ENCODE peak calls at places on chromosomes 2 and 18, in five cellular contexts. One of them, this sample, is unnamed.
A peak's percentile ranks its signal among the peaks of the same experiment; 100 is the strongest.

GRCh38 chr2:151334082-151334815 is 23.1 kb upstream of the TNFAIP6 start:
- DNase-seq in uterus: no peak
- DNase-seq in kidney epithelial cell: peak; percentile 39
- DNase-seq in tibial artery: no peak
- DNase-seq in glutamatergic neuron: no peak
- DNase-seq in this sample: no peak

GRCh38 chr2:151614159-151614558 is 120.1 kb downstream of the NEB start:
- DNase-seq in uterus: no peak
- DNase-seq in kidney epithelial cell: no peak
- DNase-seq in tibial artery: no peak
- DNase-seq in glutamatergic neuron: no peak
- DNase-seq in this sample: no peak

GRCh38 chr2:107091163-107091864 is 205.3 kb upstream of the ST6GAL2 start:
- DNase-seq in uterus: no peak
- DNase-seq in kidney epithelial cell: peak; percentile 12
- DNase-seq in tibial artery: no peak
- DNase-seq in glutamatergic neuron: no peak
- DNase-seq in this sample: no peak

GRCh38 chr2:23092831-23093230 is 292.1 kb upstream of the KLHL29 start:
- DNase-seq in uterus: no peak
- DNase-seq in kidney epithelial cell: peak; percentile 2
- DNase-seq in tibial artery: no peak
- DNase-seq in glutamatergic neuron: no peak
- DNase-seq in this sample: peak; percentile 5

GRCh38 chr18:181711-182110 is 23.4 kb downstream of the USP14 start:
- DNase-seq in uterus: no peak
- DNase-seq in kidney epithelial cell: no peak
- DNase-seq in tibial artery: no peak
- DNase-seq in glutamatergic neuron: no peak
- DNase-seq in this sample: no peak

GRCh38 chr2:225598922-225599321 is 199.4 kb downstream of the NYAP2 start:
- DNase-seq in uterus: no peak
- DNase-seq in kidney epithelial cell: no peak
- DNase-seq in tibial artery: no peak
- DNase-seq in glutamatergic neuron: no peak
- DNase-seq in this sample: no peak

GRCh38 chr2:226847511-226847910 is 11.7 kb downstream of the RHBDD1 start:
- DNase-seq in uterus: no peak
- DNase-seq in kidney epithelial cell: no peak
- DNase-seq in tibial artery: no peak
- DNase-seq in glutamatergic neuron: no peak
- DNase-seq in this sample: no peak

GRCh38 chr2:182372661-182373060 is 54.2 kb downstream of the PDE1A start:
- DNase-seq in uterus: peak; percentile 41
- DNase-seq in kidney epithelial cell: peak; percentile 86
- DNase-seq in tibial artery: no peak
- DNase-seq in glutamatergic neuron: no peak
- DNase-seq in this sample: no peak

GRCh38 chr18:34322365-34323289 is 97.9 kb upstream of the NOL4 start:
- DNase-seq in uterus: no peak
- DNase-seq in kidney epithelial cell: peak; percentile 14
- DNase-seq in tibial artery: no peak
- DNase-seq in glutamatergic neuron: peak; percentile 78
- DNase-seq in this sample: peak; percentile 19
- TF ChIP-seq CTCF in uterus: no peak
- TF ChIP-seq CTCF in kidney epithelial cell: peak; percentile 88
- TF ChIP-seq CTCF in tibial artery: peak; percentile 24
- TF ChIP-seq CTCF in glutamatergic neuron: peak; percentile 68
- TF ChIP-seq CTCF in this sample: peak; percentile 83

GRCh38 chr2:176830362-176830761 is 382.2 kb upstream of the HNRNPA3 start:
- DNase-seq in uterus: no peak
- DNase-seq in kidney epithelial cell: no peak
- DNase-seq in tibial artery: no peak
- DNase-seq in glutamatergic neuron: no peak
- DNase-seq in this sample: no peak
- TF ChIP-seq CTCF in uterus: no peak
- TF ChIP-seq CTCF in kidney epithelial cell: peak; percentile 38
- TF ChIP-seq CTCF in tibial artery: no peak
- TF ChIP-seq CTCF in glutamatergic neuron: no peak
- TF ChIP-seq CTCF in this sample: peak; percentile 14

GRCh38 chr2:83596592-83597339 is 862.3 kb downstream of the SUCLG1 start:
- DNase-seq in uterus: no peak
- DNase-seq in kidney epithelial cell: no peak
- DNase-seq in tibial artery: no peak
- DNase-seq in glutamatergic neuron: no peak
- DNase-seq in this sample: no peak

GRCh38 chr2:83594261-83594660 is 864.8 kb downstream of the SUCLG1 start:
- DNase-seq in uterus: no peak
- DNase-seq in kidney epithelial cell: no peak
- DNase-seq in tibial artery: no peak
- DNase-seq in glutamatergic neuron: no peak
- DNase-seq in this sample: no peak

GRCh38 chr2:83594841-83595720 is 864.0 kb downstream of the SUCLG1 start:
- DNase-seq in uterus: no peak
- DNase-seq in kidney epithelial cell: no peak
- DNase-seq in tibial artery: no peak
- DNase-seq in glutamatergic neuron: no peak
- DNase-seq in this sample: no peak
- TF ChIP-seq CTCF in uterus: no peak
- TF ChIP-seq CTCF in kidney epithelial cell: no peak
- TF ChIP-seq CTCF in tibial artery: no peak
- TF ChIP-seq CTCF in glutamatergic neuron: no peak
- TF ChIP-seq CTCF in this sample: no peak

GRCh38 chr2:42084231-42084671 is 36.4 kb downstream of the PKDCC start:
- DNase-seq in uterus: peak; percentile 54
- DNase-seq in kidney epithelial cell: no peak
- DNase-seq in tibial artery: peak; percentile 68
- DNase-seq in glutamatergic neuron: no peak
- DNase-seq in this sample: no peak

GRCh38 chr2:42087857-42088195 is 40.0 kb downstream of the PKDCC start:
- DNase-seq in uterus: no peak
- DNase-seq in kidney epithelial cell: no peak
- DNase-seq in tibial artery: no peak
- DNase-seq in glutamatergic neuron: no peak
- DNase-seq in this sample: no peak

GRCh38 chr2:42087137-42087856 is 39.5 kb downstream of the PKDCC start:
- DNase-seq in uterus: no peak
- DNase-seq in kidney epithelial cell: no peak
- DNase-seq in tibial artery: no peak
- DNase-seq in glutamatergic neuron: no peak
- DNase-seq in this sample: no peak

GRCh38 chr2:42085706-42086487 is 38.1 kb downstream of the PKDCC start:
- DNase-seq in uterus: no peak
- DNase-seq in kidney epithelial cell: no peak
- DNase-seq in tibial artery: no peak
- DNase-seq in glutamatergic neuron: no peak
- DNase-seq in this sample: no peak

GRCh38 chr2:42086500-42086953 is 38.7 kb downstream of the PKDCC start:
- DNase-seq in uterus: peak; percentile 56
- DNase-seq in kidney epithelial cell: no peak
- DNase-seq in tibial artery: peak; percentile 30
- DNase-seq in glutamatergic neuron: peak; percentile 47
- DNase-seq in this sample: peak; percentile 72
- TF ChIP-seq CTCF in uterus: peak; percentile 78
- TF ChIP-seq CTCF in kidney epithelial cell: peak; percentile 60
- TF ChIP-seq CTCF in tibial artery: peak; percentile 95
- TF ChIP-seq CTCF in glutamatergic neuron: peak; percentile 56
- TF ChIP-seq CTCF in this sample: peak; percentile 71

DNA sequence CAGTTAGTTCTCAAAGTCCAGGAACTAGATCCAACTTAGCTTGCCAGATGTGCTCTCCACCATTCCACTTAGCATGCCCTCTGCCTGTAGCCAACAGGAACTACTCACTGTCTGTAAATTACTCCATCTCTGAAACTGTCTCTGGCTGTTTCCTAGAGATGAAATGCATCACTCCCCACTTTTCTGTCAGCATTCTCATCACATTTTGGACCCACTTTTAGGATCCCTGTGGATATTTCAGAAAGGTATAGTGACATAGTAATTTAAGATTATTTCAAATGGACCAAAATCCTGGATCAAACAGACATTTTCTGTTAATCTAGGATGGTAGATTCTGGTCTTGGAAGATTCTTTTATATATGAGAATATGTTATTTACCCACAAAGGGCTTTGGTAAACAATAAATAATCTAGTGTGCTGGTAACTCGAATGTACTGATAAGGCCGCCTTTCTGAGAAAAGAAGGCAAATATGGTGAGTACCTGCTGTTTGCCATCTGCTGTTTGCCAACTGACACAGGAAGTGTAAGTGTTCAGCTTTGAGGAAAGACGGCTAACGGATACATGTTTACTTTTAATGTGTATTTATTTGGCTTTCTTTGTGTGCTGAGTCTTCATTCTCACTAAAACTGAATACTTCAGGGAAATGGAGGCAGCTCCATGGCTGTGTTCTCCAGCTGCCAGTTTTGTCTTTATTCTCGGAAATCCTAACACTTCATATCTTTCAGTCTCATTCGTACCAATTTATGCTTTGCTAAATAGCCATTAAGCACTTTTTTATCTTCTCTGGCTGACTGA is 79.5 kb downstream of the EVA1A start:
- DNase-seq in uterus: no peak
- DNase-seq in kidney epithelial cell: no peak
- DNase-seq in tibial artery: no peak
- DNase-seq in glutamatergic neuron: no peak
- DNase-seq in this sample: no peak
- TF ChIP-seq CTCF in uterus: no peak
- TF ChIP-seq CTCF in kidney epithelial cell: peak; percentile 38
- TF ChIP-seq CTCF in tibial artery: no peak
- TF ChIP-seq CTCF in glutamatergic neuron: no peak
- TF ChIP-seq CTCF in this sample: no peak

DNA sequence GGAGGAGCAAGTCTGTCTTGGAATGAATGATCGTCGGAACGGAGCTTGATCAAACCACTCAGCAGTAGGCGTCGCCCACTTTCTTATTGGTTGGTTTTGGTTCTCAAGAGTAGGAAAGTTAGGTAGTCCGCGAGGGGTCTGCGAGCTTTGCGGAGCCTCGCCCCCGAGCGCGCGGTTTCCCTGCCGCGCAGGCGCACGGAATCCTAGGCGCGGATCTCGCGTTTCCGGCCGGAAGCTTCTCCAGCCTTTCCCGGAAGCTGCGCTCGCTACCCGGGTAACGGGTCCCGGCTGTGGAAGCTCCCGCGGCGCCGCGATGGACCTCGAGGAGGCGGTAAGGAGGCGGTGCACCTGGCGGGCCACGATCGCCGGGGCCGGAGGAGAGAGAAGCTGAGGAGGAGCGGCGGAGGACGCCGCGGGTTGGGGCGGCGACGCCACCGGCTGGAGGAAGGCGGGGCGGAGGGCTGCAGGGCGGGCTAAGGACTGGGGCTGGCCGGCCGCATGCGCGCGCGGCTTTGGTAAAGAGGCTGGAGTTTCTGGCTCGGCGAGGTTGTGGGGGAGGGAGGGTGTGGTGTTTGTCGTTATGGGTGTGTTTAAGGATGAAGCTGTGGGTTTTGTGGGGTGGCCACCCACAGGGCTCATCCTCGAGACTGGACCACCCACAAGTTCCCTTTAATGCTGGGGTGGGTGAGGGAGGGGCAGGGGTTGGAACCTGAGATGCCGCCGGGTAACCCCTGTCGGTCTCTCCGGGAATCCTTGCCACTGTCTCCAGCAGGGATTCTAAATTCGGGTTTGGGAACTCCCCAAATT is at the start of gene TAF1B:
- DNase-seq in uterus: peak; percentile 72
- DNase-seq in kidney epithelial cell: peak; percentile 84
- DNase-seq in tibial artery: peak; percentile 82
- DNase-seq in glutamatergic neuron: peak; percentile 96
- DNase-seq in this sample: peak; percentile 93
- TF ChIP-seq CTCF in uterus: no peak
- TF ChIP-seq CTCF in kidney epithelial cell: peak; percentile 14
- TF ChIP-seq CTCF in tibial artery: no peak
- TF ChIP-seq CTCF in glutamatergic neuron: peak; percentile 61
- TF ChIP-seq CTCF in this sample: peak; percentile 37

DNA sequence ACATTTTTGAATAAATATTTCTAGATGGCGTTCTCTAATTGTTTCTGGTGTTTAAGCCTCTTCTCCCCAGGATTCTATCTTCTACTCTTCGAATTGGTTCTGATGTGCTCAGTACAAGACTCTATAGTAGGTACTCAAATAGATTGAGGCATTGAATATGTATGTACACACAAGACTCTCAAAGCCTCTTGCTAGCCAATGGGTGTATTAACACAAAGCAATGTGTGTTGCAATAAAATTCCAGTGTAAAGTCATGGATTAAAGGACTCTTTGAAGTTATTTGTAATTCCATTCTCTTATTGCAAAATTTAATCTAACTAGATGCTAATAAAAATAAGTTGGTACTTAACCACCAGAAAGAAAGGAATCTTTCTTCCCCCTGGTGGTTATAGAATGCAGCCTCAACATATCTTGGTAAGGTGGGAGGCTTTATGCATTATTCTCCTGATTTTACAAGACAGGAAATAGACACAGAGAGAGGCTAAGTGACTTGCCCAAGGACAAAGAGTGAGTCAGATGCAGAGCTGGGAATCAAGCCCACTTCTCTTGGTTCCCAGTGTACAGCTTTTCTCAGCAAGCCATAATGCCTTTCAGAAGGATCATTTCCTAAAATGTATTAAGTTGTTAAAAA is 18.1 kb downstream of the LRP1B start:
- DNase-seq in uterus: no peak
- DNase-seq in kidney epithelial cell: peak; percentile 45
- DNase-seq in tibial artery: no peak
- DNase-seq in glutamatergic neuron: no peak
- DNase-seq in this sample: no peak
- TF ChIP-seq CTCF in uterus: no peak
- TF ChIP-seq CTCF in kidney epithelial cell: peak; percentile 22
- TF ChIP-seq CTCF in tibial artery: no peak
- TF ChIP-seq CTCF in glutamatergic neuron: peak; percentile 54
- TF ChIP-seq CTCF in this sample: no peak

GRCh38 chr18:34158881-34159690 is 65.6 kb downstream of the NOL4 start:
- DNase-seq in uterus: peak; percentile 10
- DNase-seq in kidney epithelial cell: no peak
- DNase-seq in tibial artery: peak; percentile 20
- DNase-seq in glutamatergic neuron: peak; percentile 87
- DNase-seq in this sample: peak; percentile 11
- TF ChIP-seq CTCF in uterus: no peak
- TF ChIP-seq CTCF in kidney epithelial cell: peak; percentile 47
- TF ChIP-seq CTCF in tibial artery: no peak
- TF ChIP-seq CTCF in glutamatergic neuron: no peak
- TF ChIP-seq CTCF in this sample: peak; percentile 36

This sample was measured in GM13977.